ENCODE peak calls at places on chromosomes 16 and 17, in five cellular contexts. One of them, this sample, is unnamed.

GRCh38 chr17:66711936-66712335 is 123.0 kb upstream of the CACNG5 start:
- DNase-seq in body of pancreas: peak; percentile 90
- DNase-seq in nephron progenitor cell: no peak
- DNase-seq in ovary: no peak
- DNase-seq in fibroblast of the aortic adventitia: no peak
- DNase-seq in this sample: no peak

GRCh38 chr17:73500414-73500999 is 143.7 kb downstream of the SDK2 start:
- DNase-seq in body of pancreas: no peak
- DNase-seq in nephron progenitor cell: no peak
- DNase-seq in ovary: no peak
- DNase-seq in fibroblast of the aortic adventitia: no peak
- DNase-seq in this sample: no peak

GRCh38 chr16:23081675-23082119 is 67.6 kb downstream of the USP31 start:
- DNase-seq in body of pancreas: no peak
- DNase-seq in nephron progenitor cell: no peak
- DNase-seq in ovary: no peak
- DNase-seq in fibroblast of the aortic adventitia: peak; percentile 76
- DNase-seq in this sample: peak; percentile 43

GRCh38 chr16:75105306-75106061 is 11.1 kb downstream of the LDHD start:
- DNase-seq in body of pancreas: no peak
- DNase-seq in nephron progenitor cell: no peak
- DNase-seq in ovary: no peak
- DNase-seq in fibroblast of the aortic adventitia: no peak
- DNase-seq in this sample: no peak

GRCh38 chr16:86026916-86027315 is 128.0 kb downstream of the IRF8 start:
- DNase-seq in body of pancreas: no peak
- DNase-seq in nephron progenitor cell: no peak
- DNase-seq in ovary: no peak
- DNase-seq in fibroblast of the aortic adventitia: no peak
- DNase-seq in this sample: no peak

GRCh38 chr17:74975943-74976342 is 3.4 kb upstream of the HID1 start:
- DNase-seq in body of pancreas: no peak
- DNase-seq in nephron progenitor cell: no peak
- DNase-seq in ovary: no peak
- DNase-seq in fibroblast of the aortic adventitia: no peak
- DNase-seq in this sample: no peak

GRCh38 chr17:38877130-38877851 is 7.4 kb downstream of the LASP1 start:
- DNase-seq in body of pancreas: peak; percentile 39
- DNase-seq in nephron progenitor cell: no peak
- DNase-seq in ovary: no peak
- DNase-seq in fibroblast of the aortic adventitia: no peak
- DNase-seq in this sample: no peak

GRCh38 chr16:585351-585750 is 4.5 kb upstream of the RAB40C start:
- DNase-seq in body of pancreas: peak; percentile 75
- DNase-seq in nephron progenitor cell: no peak
- DNase-seq in ovary: peak; percentile 38
- DNase-seq in fibroblast of the aortic adventitia: no peak
- DNase-seq in this sample: no peak

GRCh38 chr16:47469227-47469626 is 8.1 kb downstream of the PHKB start:
- DNase-seq in body of pancreas: no peak
- DNase-seq in nephron progenitor cell: no peak
- DNase-seq in ovary: no peak
- DNase-seq in fibroblast of the aortic adventitia: no peak
- DNase-seq in this sample: no peak

GRCh38 chr16:50680907-50681885 is at the start of gene SNX20:
- DNase-seq in body of pancreas: no peak
- DNase-seq in nephron progenitor cell: no peak
- DNase-seq in ovary: no peak
- DNase-seq in fibroblast of the aortic adventitia: no peak
- DNase-seq in this sample: no peak

GRCh38 chr16:70432800-70433455 is 6.0 kb downstream of the ST3GAL2 start:
- DNase-seq in body of pancreas: peak; percentile 15
- DNase-seq in nephron progenitor cell: no peak
- DNase-seq in ovary: no peak
- DNase-seq in fibroblast of the aortic adventitia: peak; percentile 39
- DNase-seq in this sample: no peak

GRCh38 chr17:151886-152859 is 14.8 kb downstream of the SCGB1C2 start:
- DNase-seq in body of pancreas: no peak
- DNase-seq in nephron progenitor cell: no peak
- DNase-seq in ovary: peak; percentile 8
- DNase-seq in fibroblast of the aortic adventitia: no peak
- DNase-seq in this sample: peak; percentile 22

GRCh38 chr17:75521951-75522727 is 3.4 kb upstream of the LLGL2 start:
- DNase-seq in body of pancreas: no peak
- DNase-seq in nephron progenitor cell: no peak
- DNase-seq in ovary: no peak
- DNase-seq in fibroblast of the aortic adventitia: peak; percentile 16
- DNase-seq in this sample: no peak

GRCh38 chr16:11949527-11949926 is 7.7 kb upstream of the NPIPB2 start:
- DNase-seq in body of pancreas: peak; percentile 30
- DNase-seq in nephron progenitor cell: peak; percentile 27
- DNase-seq in ovary: no peak
- DNase-seq in fibroblast of the aortic adventitia: peak; percentile 61
- DNase-seq in this sample: peak; percentile 51

GRCh38 chr16:88116121-88116900 is 165.1 kb downstream of the BANP start:
- DNase-seq in body of pancreas: no peak
- DNase-seq in nephron progenitor cell: no peak
- DNase-seq in ovary: no peak
- DNase-seq in fibroblast of the aortic adventitia: peak; percentile 46
- DNase-seq in this sample: no peak

GRCh38 chr17:82858376-82859126 is 18.7 kb upstream of the ZNF750 start:
- DNase-seq in body of pancreas: peak; percentile 29
- DNase-seq in nephron progenitor cell: no peak
- DNase-seq in ovary: no peak
- DNase-seq in fibroblast of the aortic adventitia: no peak
- DNase-seq in this sample: no peak

GRCh38 chr17:67469208-67469980 is 92.3 kb downstream of the PITPNC1 start:
- DNase-seq in body of pancreas: no peak
- DNase-seq in nephron progenitor cell: no peak
- DNase-seq in ovary: no peak
- DNase-seq in fibroblast of the aortic adventitia: peak; percentile 41
- DNase-seq in this sample: no peak

DNA sequence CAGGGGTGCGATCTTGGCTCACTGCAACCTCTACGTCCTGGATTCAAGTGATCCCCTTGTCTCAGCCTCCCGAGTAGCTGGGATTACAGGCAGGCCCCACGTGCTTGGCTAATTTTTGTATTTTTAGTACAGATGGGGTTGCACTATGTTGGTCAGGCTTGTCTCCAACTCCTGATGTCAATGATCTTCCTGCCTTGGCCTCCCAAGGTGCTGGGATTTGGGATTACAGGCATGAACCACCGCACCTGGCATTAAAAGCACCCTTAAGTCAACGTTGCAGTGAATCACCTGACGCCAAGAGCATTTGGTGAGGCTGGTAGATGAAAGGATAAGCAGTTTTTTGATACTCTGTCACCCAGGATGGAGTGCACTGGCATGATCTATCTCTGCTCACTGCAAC is 59.0 kb downstream of the NDE1 start:
- DNase-seq in body of pancreas: no peak
- DNase-seq in nephron progenitor cell: no peak
- DNase-seq in ovary: no peak
- DNase-seq in fibroblast of the aortic adventitia: no peak
- DNase-seq in this sample: no peak
- TF ChIP-seq CTCF in body of pancreas: no peak
- TF ChIP-seq CTCF in nephron progenitor cell: no peak
- TF ChIP-seq CTCF in ovary: no peak
- TF ChIP-seq CTCF in fibroblast of the aortic adventitia: no peak
- TF ChIP-seq CTCF in this sample: no peak

GRCh38 chr17:5708344-5708743 is 124.0 kb upstream of the NLRP1 start:
- DNase-seq in body of pancreas: no peak
- DNase-seq in nephron progenitor cell: no peak
- DNase-seq in ovary: no peak
- DNase-seq in fibroblast of the aortic adventitia: no peak
- DNase-seq in this sample: no peak
- TF ChIP-seq CTCF in body of pancreas: no peak
- TF ChIP-seq CTCF in nephron progenitor cell: no peak
- TF ChIP-seq CTCF in ovary: no peak
- TF ChIP-seq CTCF in fibroblast of the aortic adventitia: no peak
- TF ChIP-seq CTCF in this sample: no peak

GRCh38 chr16:3112881-3113574 is 642 bp downstream of the ZNF205 start:
- DNase-seq in body of pancreas: no peak
- DNase-seq in nephron progenitor cell: no peak
- DNase-seq in ovary: peak; percentile 66
- DNase-seq in fibroblast of the aortic adventitia: peak; percentile 52
- DNase-seq in this sample: no peak

GRCh38 chr16:3115561-3115960 is 3.2 kb downstream of the ZNF205 start:
- DNase-seq in body of pancreas: no peak
- DNase-seq in nephron progenitor cell: no peak
- DNase-seq in ovary: no peak
- DNase-seq in fibroblast of the aortic adventitia: no peak
- DNase-seq in this sample: no peak

GRCh38 chr16:3112058-3112880 is at the start of gene ZNF205:
- DNase-seq in body of pancreas: peak; percentile 85
- DNase-seq in nephron progenitor cell: peak; percentile 81
- DNase-seq in ovary: peak; percentile 83
- DNase-seq in fibroblast of the aortic adventitia: peak; percentile 80
- DNase-seq in this sample: peak; percentile 54

GRCh38 chr16:3115011-3115410 is 2.6 kb downstream of the ZNF205 start:
- DNase-seq in body of pancreas: no peak
- DNase-seq in nephron progenitor cell: no peak
- DNase-seq in ovary: no peak
- DNase-seq in fibroblast of the aortic adventitia: no peak
- DNase-seq in this sample: no peak

DNA sequence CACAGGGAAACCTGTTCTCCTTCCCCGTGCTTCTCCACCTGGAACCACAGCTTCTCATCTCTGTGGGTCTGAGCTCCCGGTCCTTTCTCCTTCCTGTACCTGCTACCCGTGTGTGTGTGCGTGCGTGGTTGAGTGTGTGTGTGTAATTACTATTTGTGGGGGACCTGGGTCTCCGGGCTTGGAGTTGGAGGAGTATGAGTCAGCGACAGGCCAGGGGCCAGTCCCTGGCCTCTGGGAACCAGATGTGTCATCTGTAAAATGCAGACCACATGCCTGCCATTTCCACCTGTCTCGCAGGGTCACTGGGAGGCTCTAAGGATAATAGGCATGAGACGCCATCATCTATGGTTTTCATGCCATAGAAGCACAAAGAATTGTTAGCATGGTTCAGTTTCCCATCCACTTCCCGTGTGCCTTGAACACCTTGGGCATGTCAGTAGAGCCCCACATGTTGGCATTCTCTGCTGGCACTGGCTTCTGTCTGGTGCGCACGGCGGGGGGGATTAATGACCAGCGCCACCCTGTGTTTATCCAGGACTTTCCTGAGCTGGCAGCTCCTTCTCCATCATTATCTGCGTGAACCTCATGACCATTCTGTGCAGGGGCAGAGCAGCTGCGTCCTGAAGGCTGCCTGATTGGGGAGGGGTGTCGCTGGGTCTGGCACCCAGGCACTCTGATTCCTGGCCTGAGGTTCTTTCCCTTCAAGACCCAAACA is 1.5 kb downstream of the ZNF205 start:
- DNase-seq in body of pancreas: no peak
- DNase-seq in nephron progenitor cell: no peak
- DNase-seq in ovary: no peak
- DNase-seq in fibroblast of the aortic adventitia: no peak
- DNase-seq in this sample: peak; percentile 22
- TF ChIP-seq CTCF in body of pancreas: no peak
- TF ChIP-seq CTCF in nephron progenitor cell: no peak
- TF ChIP-seq CTCF in ovary: no peak
- TF ChIP-seq CTCF in fibroblast of the aortic adventitia: no peak
- TF ChIP-seq CTCF in this sample: no peak

GRCh38 chr16:2819939-2820835 is 3.1 kb downstream of the PRSS21 start:
- DNase-seq in body of pancreas: no peak
- DNase-seq in nephron progenitor cell: no peak
- DNase-seq in ovary: no peak
- DNase-seq in fibroblast of the aortic adventitia: no peak
- DNase-seq in this sample: no peak
- TF ChIP-seq CTCF in body of pancreas: no peak
- TF ChIP-seq CTCF in nephron progenitor cell: no peak
- TF ChIP-seq CTCF in ovary: no peak
- TF ChIP-seq CTCF in fibroblast of the aortic adventitia: no peak
- TF ChIP-seq CTCF in this sample: no peak

GRCh38 chr17:81527591-81528383 is at the start of gene FSCN2:
- DNase-seq in body of pancreas: no peak
- DNase-seq in nephron progenitor cell: peak; percentile 58
- DNase-seq in ovary: no peak
- DNase-seq in fibroblast of the aortic adventitia: no peak
- DNase-seq in this sample: no peak
- TF ChIP-seq CTCF in body of pancreas: no peak
- TF ChIP-seq CTCF in nephron progenitor cell: no peak
- TF ChIP-seq CTCF in ovary: no peak
- TF ChIP-seq CTCF in fibroblast of the aortic adventitia: peak; percentile 47
- TF ChIP-seq CTCF in this sample: peak; percentile 51

GRCh38 chr16:57305159-57305811 is 20.8 kb upstream of the PLLP start:
- DNase-seq in body of pancreas: no peak
- DNase-seq in nephron progenitor cell: no peak
- DNase-seq in ovary: no peak
- DNase-seq in fibroblast of the aortic adventitia: peak; percentile 87
- DNase-seq in this sample: no peak

GRCh38 chr16:57303910-57304168 is 19.4 kb upstream of the PLLP start:
- DNase-seq in body of pancreas: no peak
- DNase-seq in nephron progenitor cell: no peak
- DNase-seq in ovary: no peak
- DNase-seq in fibroblast of the aortic adventitia: no peak
- DNase-seq in this sample: no peak

GRCh38 chr16:57306676-57307341 is 22.3 kb upstream of the PLLP start:
- DNase-seq in body of pancreas: no peak
- DNase-seq in nephron progenitor cell: no peak
- DNase-seq in ovary: no peak
- DNase-seq in fibroblast of the aortic adventitia: no peak
- DNase-seq in this sample: no peak

GRCh38 chr16:57303021-57303909 is 18.8 kb upstream of the PLLP start:
- DNase-seq in body of pancreas: no peak
- DNase-seq in nephron progenitor cell: no peak
- DNase-seq in ovary: no peak
- DNase-seq in fibroblast of the aortic adventitia: no peak
- DNase-seq in this sample: no peak

GRCh38 chr16:57304169-57305061 is 19.9 kb upstream of the PLLP start:
- DNase-seq in body of pancreas: peak; percentile 58
- DNase-seq in nephron progenitor cell: no peak
- DNase-seq in ovary: no peak
- DNase-seq in fibroblast of the aortic adventitia: peak; percentile 81
- DNase-seq in this sample: no peak
- TF ChIP-seq CTCF in body of pancreas: no peak
- TF ChIP-seq CTCF in nephron progenitor cell: no peak
- TF ChIP-seq CTCF in ovary: no peak
- TF ChIP-seq CTCF in fibroblast of the aortic adventitia: no peak
- TF ChIP-seq CTCF in this sample: no peak

GRCh38 chr16:57985204-57986121 is 14.5 kb upstream of the CNGB1 start:
- DNase-seq in body of pancreas: no peak
- DNase-seq in nephron progenitor cell: no peak
- DNase-seq in ovary: peak; percentile 37
- DNase-seq in fibroblast of the aortic adventitia: no peak
- DNase-seq in this sample: no peak
- TF ChIP-seq CTCF in body of pancreas: no peak
- TF ChIP-seq CTCF in nephron progenitor cell: no peak
- TF ChIP-seq CTCF in ovary: no peak
- TF ChIP-seq CTCF in fibroblast of the aortic adventitia: no peak
- TF ChIP-seq CTCF in this sample: no peak